ENCODE peak calls at places on chromosomes 3 and 15, in ten cellular contexts. S is H9; U is SJSA1; X is cardiac muscle cell; Y is D341Med; E is NCI-H748 treated with DMSO at 0.1 percent for 48 hours; G is T-helper 2 cell; F is stimulated activated CD4-positive, alpha-beta T cell treated with anti-CD3 and anti-CD28 coated beads, Interleukin-12 subunit alpha, Interleukin-12 subunit beta, amount 100 ng/mL, for 48 hours; R is RWPE1; I is central memory CD4-positive, alpha-beta T cell. P is an unnamed sample.
A peak's percentile ranks its signal among the peaks of the same experiment; 100 is the strongest.

GRCh38 chr3:140727886-140728285 is 50.0 kb downstream of the TRIM42 start:
- DNase-seq in F (no peak), G (no peak), I (no peak), X (no peak), Y (no peak), E (no peak), U (no peak), R (no peak), S (no peak), P (no peak)

GRCh38 chr3:187943677-187944390 is 198.6 kb upstream of the BCL6 start:
- DNase-seq in I (no peak), G (no peak), X (no peak), S (no peak), Y (no peak), E (no peak), R (peak; percentile 30), U (no peak), F (no peak), P (no peak)

GRCh38 chr15:58331903-58332675 is 99.7 kb upstream of the LIPC start:
- DNase-seq in R (peak; percentile 96), F (peak; percentile 91), X (peak; percentile 100), E (peak; percentile 16), S (peak; percentile 79), G (no peak), I (peak; percentile 59), U (peak; percentile 99), Y (no peak), P (peak; percentile 94)

GRCh38 chr3:31114929-31115283 is 220.4 kb upstream of the GADL1 start:
- DNase-seq in E (no peak), R (no peak), X (no peak), F (no peak), U (no peak), Y (no peak), G (no peak), S (no peak), I (no peak), P (no peak)

GRCh38 chr3:82157952-82158351 is 396.5 kb upstream of the GBE1 start:
- DNase-seq in S (no peak), I (no peak), F (no peak), R (peak; percentile 69), Y (no peak), E (no peak), G (no peak), U (no peak), X (peak; percentile 41), P (no peak)

GRCh38 chr15:97874139-97874538 is 86.4 kb upstream of the ARRDC4 start:
- DNase-seq in X (no peak), G (no peak), U (no peak), I (no peak), E (no peak), R (no peak), Y (no peak), S (no peak), F (no peak), P (no peak)

GRCh38 chr3:356947-357346 is 160.4 kb downstream of the CHL1 start:
- DNase-seq in Y (no peak), I (no peak), S (no peak), R (no peak), G (no peak), E (no peak), U (no peak), X (no peak), F (no peak), P (no peak)

GRCh38 chr3:122800031-122800430 is 5.2 kb downstream of the SLC49A4 start:
- DNase-seq in G (no peak), F (no peak), X (no peak), U (no peak), E (no peak), Y (no peak), S (no peak), R (no peak), I (no peak), P (no peak)

GRCh38 chr3:146968204-146968651 is 363.1 kb upstream of the PLSCR5 start:
- DNase-seq in U (peak; percentile 72), Y (no peak), F (no peak), E (no peak), I (no peak), R (peak; percentile 17), X (peak; percentile 78), G (no peak), S (no peak), P (peak; percentile 36)